ENCODE peak calls at places on chromosomes 11 and 22, in six cellular contexts. One of them, this sample, is unnamed.

GRCh38 chr11:19714387-19715363 is 2.0 kb downstream of the NAV2 start:
- DNase-seq in RWPE1: no peak
- DNase-seq in EH: peak; percentile 77
- DNase-seq in AG04450: peak; percentile 51
- DNase-seq in stimulated activated CD8-positive, alpha-beta memory T cell treated with anti-CD3 and anti-CD28 coated beads, Interleukin-2, amount 100 ng/mL, for 1 hour: no peak
- DNase-seq in stimulated activated CD4-positive, alpha-beta T cell treated with anti-CD3 and anti-CD28 coated beads, Interleukin-15, amount 100 ng/mL, for 48 hours: no peak
- DNase-seq in this sample: no peak

GRCh38 chr11:63766501-63767270 is 1.9 kb downstream of the ZFTA start:
- DNase-seq in EH: no peak
- DNase-seq in stimulated activated CD8-positive, alpha-beta memory T cell treated with anti-CD3 and anti-CD28 coated beads, Interleukin-2, amount 100 ng/mL, for 1 hour: no peak
- DNase-seq in stimulated activated CD4-positive, alpha-beta T cell treated with anti-CD3 and anti-CD28 coated beads, Interleukin-15, amount 100 ng/mL, for 48 hours: no peak
- DNase-seq in RWPE1: no peak
- DNase-seq in AG04450: no peak
- DNase-seq in this sample: no peak

GRCh38 chr22:20783844-20784723 is 10.2 kb downstream of the SERPIND1 start:
- DNase-seq in stimulated activated CD4-positive, alpha-beta T cell treated with anti-CD3 and anti-CD28 coated beads, Interleukin-15, amount 100 ng/mL, for 48 hours: peak; percentile 35
- DNase-seq in stimulated activated CD8-positive, alpha-beta memory T cell treated with anti-CD3 and anti-CD28 coated beads, Interleukin-2, amount 100 ng/mL, for 1 hour: peak; percentile 10
- DNase-seq in RWPE1: peak; percentile 17
- DNase-seq in AG04450: peak; percentile 20
- DNase-seq in EH: peak; percentile 70
- DNase-seq in this sample: no peak

GRCh38 chr11:65861533-65862183 is 1.4 kb downstream of the MUS81 start:
- DNase-seq in EH: no peak
- DNase-seq in RWPE1: no peak
- DNase-seq in stimulated activated CD4-positive, alpha-beta T cell treated with anti-CD3 and anti-CD28 coated beads, Interleukin-15, amount 100 ng/mL, for 48 hours: no peak
- DNase-seq in AG04450: no peak
- DNase-seq in stimulated activated CD8-positive, alpha-beta memory T cell treated with anti-CD3 and anti-CD28 coated beads, Interleukin-2, amount 100 ng/mL, for 1 hour: no peak
- DNase-seq in this sample: no peak

GRCh38 chr11:28144808-28145207 is 36.6 kb downstream of the METTL15 start:
- DNase-seq in EH: no peak
- DNase-seq in stimulated activated CD8-positive, alpha-beta memory T cell treated with anti-CD3 and anti-CD28 coated beads, Interleukin-2, amount 100 ng/mL, for 1 hour: no peak
- DNase-seq in RWPE1: no peak
- DNase-seq in AG04450: no peak
- DNase-seq in stimulated activated CD4-positive, alpha-beta T cell treated with anti-CD3 and anti-CD28 coated beads, Interleukin-15, amount 100 ng/mL, for 48 hours: no peak
- DNase-seq in this sample: no peak

GRCh38 chr11:78217650-78218541 is 29.2 kb downstream of the USP35 start:
- DNase-seq in AG04450: no peak
- DNase-seq in RWPE1: no peak
- DNase-seq in stimulated activated CD4-positive, alpha-beta T cell treated with anti-CD3 and anti-CD28 coated beads, Interleukin-15, amount 100 ng/mL, for 48 hours: no peak
- DNase-seq in EH: no peak
- DNase-seq in stimulated activated CD8-positive, alpha-beta memory T cell treated with anti-CD3 and anti-CD28 coated beads, Interleukin-2, amount 100 ng/mL, for 1 hour: no peak
- DNase-seq in this sample: no peak

GRCh38 chr11:72406536-72407507 is 27.5 kb downstream of the CLPB start:
- DNase-seq in RWPE1: no peak
- DNase-seq in EH: no peak
- DNase-seq in stimulated activated CD8-positive, alpha-beta memory T cell treated with anti-CD3 and anti-CD28 coated beads, Interleukin-2, amount 100 ng/mL, for 1 hour: no peak
- DNase-seq in stimulated activated CD4-positive, alpha-beta T cell treated with anti-CD3 and anti-CD28 coated beads, Interleukin-15, amount 100 ng/mL, for 48 hours: no peak
- DNase-seq in AG04450: no peak
- DNase-seq in this sample: no peak

GRCh38 chr11:66996609-66997273 is 21.6 kb downstream of the C11orf86 start:
- DNase-seq in stimulated activated CD8-positive, alpha-beta memory T cell treated with anti-CD3 and anti-CD28 coated beads, Interleukin-2, amount 100 ng/mL, for 1 hour: no peak
- DNase-seq in EH: peak; percentile 86
- DNase-seq in stimulated activated CD4-positive, alpha-beta T cell treated with anti-CD3 and anti-CD28 coated beads, Interleukin-15, amount 100 ng/mL, for 48 hours: no peak
- DNase-seq in RWPE1: no peak
- DNase-seq in AG04450: peak; percentile 24
- DNase-seq in this sample: no peak

GRCh38 chr22:28345304-28345703 is 334.3 kb downstream of the TTC28 start:
- DNase-seq in EH: peak; percentile 41
- DNase-seq in RWPE1: no peak
- DNase-seq in AG04450: no peak
- DNase-seq in stimulated activated CD4-positive, alpha-beta T cell treated with anti-CD3 and anti-CD28 coated beads, Interleukin-15, amount 100 ng/mL, for 48 hours: no peak
- DNase-seq in stimulated activated CD8-positive, alpha-beta memory T cell treated with anti-CD3 and anti-CD28 coated beads, Interleukin-2, amount 100 ng/mL, for 1 hour: no peak
- DNase-seq in this sample: no peak

GRCh38 chr22:46454910-46455269 is 82.5 kb downstream of the CELSR1 start:
- DNase-seq in EH: peak; percentile 33
- DNase-seq in AG04450: no peak
- DNase-seq in stimulated activated CD4-positive, alpha-beta T cell treated with anti-CD3 and anti-CD28 coated beads, Interleukin-15, amount 100 ng/mL, for 48 hours: no peak
- DNase-seq in RWPE1: peak; percentile 68
- DNase-seq in stimulated activated CD8-positive, alpha-beta memory T cell treated with anti-CD3 and anti-CD28 coated beads, Interleukin-2, amount 100 ng/mL, for 1 hour: no peak
- DNase-seq in this sample: no peak

GRCh38 chr22:26004477-26004876 is 164.8 kb upstream of the SEZ6L start:
- DNase-seq in AG04450: no peak
- DNase-seq in EH: no peak
- DNase-seq in RWPE1: no peak
- DNase-seq in stimulated activated CD8-positive, alpha-beta memory T cell treated with anti-CD3 and anti-CD28 coated beads, Interleukin-2, amount 100 ng/mL, for 1 hour: no peak
- DNase-seq in stimulated activated CD4-positive, alpha-beta T cell treated with anti-CD3 and anti-CD28 coated beads, Interleukin-15, amount 100 ng/mL, for 48 hours: no peak
- DNase-seq in this sample: no peak

GRCh38 chr11:2431395-2431794 is 12.9 kb downstream of the TRPM5 start:
- DNase-seq in RWPE1: no peak
- DNase-seq in stimulated activated CD8-positive, alpha-beta memory T cell treated with anti-CD3 and anti-CD28 coated beads, Interleukin-2, amount 100 ng/mL, for 1 hour: no peak
- DNase-seq in AG04450: no peak
- DNase-seq in EH: no peak
- DNase-seq in stimulated activated CD4-positive, alpha-beta T cell treated with anti-CD3 and anti-CD28 coated beads, Interleukin-15, amount 100 ng/mL, for 48 hours: no peak
- DNase-seq in this sample: no peak

GRCh38 chr22:32034275-32034674 is 8.8 kb upstream of the SLC5A1 start:
- DNase-seq in RWPE1: no peak
- DNase-seq in EH: no peak
- DNase-seq in stimulated activated CD8-positive, alpha-beta memory T cell treated with anti-CD3 and anti-CD28 coated beads, Interleukin-2, amount 100 ng/mL, for 1 hour: no peak
- DNase-seq in stimulated activated CD4-positive, alpha-beta T cell treated with anti-CD3 and anti-CD28 coated beads, Interleukin-15, amount 100 ng/mL, for 48 hours: no peak
- DNase-seq in AG04450: no peak
- DNase-seq in this sample: no peak

GRCh38 chr22:28773461-28773867 is 969 bp downstream of the CCDC117 start:
- DNase-seq in stimulated activated CD8-positive, alpha-beta memory T cell treated with anti-CD3 and anti-CD28 coated beads, Interleukin-2, amount 100 ng/mL, for 1 hour: no peak
- DNase-seq in RWPE1: peak; percentile 8
- DNase-seq in EH: no peak
- DNase-seq in AG04450: no peak
- DNase-seq in stimulated activated CD4-positive, alpha-beta T cell treated with anti-CD3 and anti-CD28 coated beads, Interleukin-15, amount 100 ng/mL, for 48 hours: no peak
- DNase-seq in this sample: no peak

GRCh38 chr11:57345555-57346151 is 7.5 kb downstream of the P2RX3 start:
- DNase-seq in stimulated activated CD4-positive, alpha-beta T cell treated with anti-CD3 and anti-CD28 coated beads, Interleukin-15, amount 100 ng/mL, for 48 hours: peak; percentile 63
- DNase-seq in EH: peak; percentile 67
- DNase-seq in stimulated activated CD8-positive, alpha-beta memory T cell treated with anti-CD3 and anti-CD28 coated beads, Interleukin-2, amount 100 ng/mL, for 1 hour: peak; percentile 55
- DNase-seq in AG04450: no peak
- DNase-seq in RWPE1: peak; percentile 90
- DNase-seq in this sample: peak; percentile 57

GRCh38 chr11:31671681-31672080 is 139.4 kb downstream of the PAX6 start:
- DNase-seq in RWPE1: no peak
- DNase-seq in stimulated activated CD8-positive, alpha-beta memory T cell treated with anti-CD3 and anti-CD28 coated beads, Interleukin-2, amount 100 ng/mL, for 1 hour: no peak
- DNase-seq in AG04450: no peak
- DNase-seq in EH: no peak
- DNase-seq in stimulated activated CD4-positive, alpha-beta T cell treated with anti-CD3 and anti-CD28 coated beads, Interleukin-15, amount 100 ng/mL, for 48 hours: no peak
- DNase-seq in this sample: no peak

GRCh38 chr11:63897459-63898156 is 19.4 kb downstream of the RCOR2 start:
- DNase-seq in RWPE1: no peak
- DNase-seq in stimulated activated CD4-positive, alpha-beta T cell treated with anti-CD3 and anti-CD28 coated beads, Interleukin-15, amount 100 ng/mL, for 48 hours: no peak
- DNase-seq in stimulated activated CD8-positive, alpha-beta memory T cell treated with anti-CD3 and anti-CD28 coated beads, Interleukin-2, amount 100 ng/mL, for 1 hour: no peak
- DNase-seq in AG04450: no peak
- DNase-seq in EH: no peak
- DNase-seq in this sample: no peak

GRCh38 chr11:22976146-22976545 is 115.9 kb upstream of the CCDC179 start:
- DNase-seq in stimulated activated CD8-positive, alpha-beta memory T cell treated with anti-CD3 and anti-CD28 coated beads, Interleukin-2, amount 100 ng/mL, for 1 hour: no peak
- DNase-seq in AG04450: peak; percentile 64
- DNase-seq in stimulated activated CD4-positive, alpha-beta T cell treated with anti-CD3 and anti-CD28 coated beads, Interleukin-15, amount 100 ng/mL, for 48 hours: peak; percentile 2
- DNase-seq in RWPE1: peak; percentile 8
- DNase-seq in EH: peak; percentile 54
- DNase-seq in this sample: peak; percentile 43

GRCh38 chr11:72972541-72973128 is 158.4 kb downstream of the ATG16L2 start:
- DNase-seq in EH: peak; percentile 66
- DNase-seq in RWPE1: no peak
- DNase-seq in stimulated activated CD8-positive, alpha-beta memory T cell treated with anti-CD3 and anti-CD28 coated beads, Interleukin-2, amount 100 ng/mL, for 1 hour: no peak
- DNase-seq in stimulated activated CD4-positive, alpha-beta T cell treated with anti-CD3 and anti-CD28 coated beads, Interleukin-15, amount 100 ng/mL, for 48 hours: no peak
- DNase-seq in AG04450: peak; percentile 7
- DNase-seq in this sample: no peak

GRCh38 chr22:20153945-20154344 is 3.1 kb upstream of the CCDC188 start:
- DNase-seq in stimulated activated CD8-positive, alpha-beta memory T cell treated with anti-CD3 and anti-CD28 coated beads, Interleukin-2, amount 100 ng/mL, for 1 hour: no peak
- DNase-seq in AG04450: no peak
- DNase-seq in stimulated activated CD4-positive, alpha-beta T cell treated with anti-CD3 and anti-CD28 coated beads, Interleukin-15, amount 100 ng/mL, for 48 hours: no peak
- DNase-seq in EH: no peak
- DNase-seq in RWPE1: no peak
- DNase-seq in this sample: no peak

GRCh38 chr11:96095884-96096301 is 172.0 kb upstream of the MTMR2 start:
- DNase-seq in stimulated activated CD4-positive, alpha-beta T cell treated with anti-CD3 and anti-CD28 coated beads, Interleukin-15, amount 100 ng/mL, for 48 hours: no peak
- DNase-seq in AG04450: no peak
- DNase-seq in stimulated activated CD8-positive, alpha-beta memory T cell treated with anti-CD3 and anti-CD28 coated beads, Interleukin-2, amount 100 ng/mL, for 1 hour: no peak
- DNase-seq in EH: no peak
- DNase-seq in RWPE1: peak; percentile 53
- DNase-seq in this sample: no peak

GRCh38 chr11:120608760-120609211 is 97.2 kb downstream of the GRIK4 start:
- DNase-seq in AG04450: no peak
- DNase-seq in stimulated activated CD8-positive, alpha-beta memory T cell treated with anti-CD3 and anti-CD28 coated beads, Interleukin-2, amount 100 ng/mL, for 1 hour: no peak
- DNase-seq in stimulated activated CD4-positive, alpha-beta T cell treated with anti-CD3 and anti-CD28 coated beads, Interleukin-15, amount 100 ng/mL, for 48 hours: no peak
- DNase-seq in EH: no peak
- DNase-seq in RWPE1: no peak
- DNase-seq in this sample: no peak

GRCh38 chr11:45755281-45755859 is 49.6 kb upstream of the SLC35C1 start:
- DNase-seq in EH: no peak
- DNase-seq in AG04450: no peak
- DNase-seq in RWPE1: no peak
- DNase-seq in stimulated activated CD4-positive, alpha-beta T cell treated with anti-CD3 and anti-CD28 coated beads, Interleukin-15, amount 100 ng/mL, for 48 hours: no peak
- DNase-seq in stimulated activated CD8-positive, alpha-beta memory T cell treated with anti-CD3 and anti-CD28 coated beads, Interleukin-2, amount 100 ng/mL, for 1 hour: no peak
- DNase-seq in this sample: no peak

GRCh38 chr11:20093775-20094174 is 66.5 kb downstream of the DBX1 start:
- DNase-seq in stimulated activated CD8-positive, alpha-beta memory T cell treated with anti-CD3 and anti-CD28 coated beads, Interleukin-2, amount 100 ng/mL, for 1 hour: no peak
- DNase-seq in RWPE1: no peak
- DNase-seq in EH: peak; percentile 56
- DNase-seq in stimulated activated CD4-positive, alpha-beta T cell treated with anti-CD3 and anti-CD28 coated beads, Interleukin-15, amount 100 ng/mL, for 48 hours: no peak
- DNase-seq in AG04450: no peak
- DNase-seq in this sample: no peak

GRCh38 chr11:112291191-112291590 is 30.5 kb upstream of the PLET1 start:
- DNase-seq in AG04450: no peak
- DNase-seq in stimulated activated CD8-positive, alpha-beta memory T cell treated with anti-CD3 and anti-CD28 coated beads, Interleukin-2, amount 100 ng/mL, for 1 hour: no peak
- DNase-seq in EH: no peak
- DNase-seq in stimulated activated CD4-positive, alpha-beta T cell treated with anti-CD3 and anti-CD28 coated beads, Interleukin-15, amount 100 ng/mL, for 48 hours: no peak
- DNase-seq in RWPE1: no peak
- DNase-seq in this sample: no peak

GRCh38 chr11:115684135-115684534 is 179.9 kb upstream of the CADM1 start:
- DNase-seq in stimulated activated CD8-positive, alpha-beta memory T cell treated with anti-CD3 and anti-CD28 coated beads, Interleukin-2, amount 100 ng/mL, for 1 hour: no peak
- DNase-seq in stimulated activated CD4-positive, alpha-beta T cell treated with anti-CD3 and anti-CD28 coated beads, Interleukin-15, amount 100 ng/mL, for 48 hours: no peak
- DNase-seq in EH: no peak
- DNase-seq in RWPE1: no peak
- DNase-seq in AG04450: no peak
- DNase-seq in this sample: no peak

GRCh38 chr11:12280199-12280837 is 97.1 kb upstream of the PARVA start:
- DNase-seq in stimulated activated CD4-positive, alpha-beta T cell treated with anti-CD3 and anti-CD28 coated beads, Interleukin-15, amount 100 ng/mL, for 48 hours: no peak
- DNase-seq in stimulated activated CD8-positive, alpha-beta memory T cell treated with anti-CD3 and anti-CD28 coated beads, Interleukin-2, amount 100 ng/mL, for 1 hour: no peak
- DNase-seq in AG04450: no peak
- DNase-seq in EH: no peak
- DNase-seq in RWPE1: no peak
- DNase-seq in this sample: no peak

GRCh38 chr11:112652786-112653390 is 308.3 kb upstream of the NCAM1 start:
- DNase-seq in stimulated activated CD4-positive, alpha-beta T cell treated with anti-CD3 and anti-CD28 coated beads, Interleukin-15, amount 100 ng/mL, for 48 hours: no peak
- DNase-seq in stimulated activated CD8-positive, alpha-beta memory T cell treated with anti-CD3 and anti-CD28 coated beads, Interleukin-2, amount 100 ng/mL, for 1 hour: no peak
- DNase-seq in EH: peak; percentile 57
- DNase-seq in RWPE1: peak; percentile 27
- DNase-seq in AG04450: no peak
- DNase-seq in this sample: no peak

GRCh38 chr11:3655548-3655947 is 10.6 kb downstream of the ART1 start:
- DNase-seq in EH: no peak
- DNase-seq in stimulated activated CD4-positive, alpha-beta T cell treated with anti-CD3 and anti-CD28 coated beads, Interleukin-15, amount 100 ng/mL, for 48 hours: no peak
- DNase-seq in stimulated activated CD8-positive, alpha-beta memory T cell treated with anti-CD3 and anti-CD28 coated beads, Interleukin-2, amount 100 ng/mL, for 1 hour: no peak
- DNase-seq in AG04450: no peak
- DNase-seq in RWPE1: no peak
- DNase-seq in this sample: no peak

GRCh38 chr22:29044657-29045176 is 16.9 kb downstream of the C22orf31 start:
- DNase-seq in stimulated activated CD8-positive, alpha-beta memory T cell treated with anti-CD3 and anti-CD28 coated beads, Interleukin-2, amount 100 ng/mL, for 1 hour: no peak
- DNase-seq in AG04450: no peak
- DNase-seq in RWPE1: peak; percentile 6
- DNase-seq in EH: peak; percentile 78
- DNase-seq in stimulated activated CD4-positive, alpha-beta T cell treated with anti-CD3 and anti-CD28 coated beads, Interleukin-15, amount 100 ng/mL, for 48 hours: no peak
- DNase-seq in this sample: no peak

GRCh38 chr11:64598106-64598796 is 7.2 kb downstream of the SLC22A12 start:
- DNase-seq in RWPE1: no peak
- DNase-seq in EH: no peak
- DNase-seq in AG04450: no peak
- DNase-seq in stimulated activated CD8-positive, alpha-beta memory T cell treated with anti-CD3 and anti-CD28 coated beads, Interleukin-2, amount 100 ng/mL, for 1 hour: no peak
- DNase-seq in stimulated activated CD4-positive, alpha-beta T cell treated with anti-CD3 and anti-CD28 coated beads, Interleukin-15, amount 100 ng/mL, for 48 hours: no peak
- DNase-seq in this sample: no peak

GRCh38 chr11:94139421-94139820 is 10.8 kb downstream of the PANX1 start:
- DNase-seq in AG04450: no peak
- DNase-seq in stimulated activated CD8-positive, alpha-beta memory T cell treated with anti-CD3 and anti-CD28 coated beads, Interleukin-2, amount 100 ng/mL, for 1 hour: no peak
- DNase-seq in EH: no peak
- DNase-seq in stimulated activated CD4-positive, alpha-beta T cell treated with anti-CD3 and anti-CD28 coated beads, Interleukin-15, amount 100 ng/mL, for 48 hours: no peak
- DNase-seq in RWPE1: no peak
- DNase-seq in this sample: no peak

GRCh38 chr22:46100401-46101105 is 49.8 kb upstream of the PPARA start:
- DNase-seq in EH: no peak
- DNase-seq in AG04450: no peak
- DNase-seq in stimulated activated CD8-positive, alpha-beta memory T cell treated with anti-CD3 and anti-CD28 coated beads, Interleukin-2, amount 100 ng/mL, for 1 hour: no peak
- DNase-seq in RWPE1: no peak
- DNase-seq in stimulated activated CD4-positive, alpha-beta T cell treated with anti-CD3 and anti-CD28 coated beads, Interleukin-15, amount 100 ng/mL, for 48 hours: no peak
- DNase-seq in this sample: no peak

GRCh38 chr22:38954414-38955043 is 2.9 kb upstream of the APOBEC3A start:
- DNase-seq in RWPE1: no peak
- DNase-seq in stimulated activated CD4-positive, alpha-beta T cell treated with anti-CD3 and anti-CD28 coated beads, Interleukin-15, amount 100 ng/mL, for 48 hours: no peak
- DNase-seq in stimulated activated CD8-positive, alpha-beta memory T cell treated with anti-CD3 and anti-CD28 coated beads, Interleukin-2, amount 100 ng/mL, for 1 hour: no peak
- DNase-seq in AG04450: no peak
- DNase-seq in EH: no peak
- DNase-seq in this sample: no peak

GRCh38 chr22:39348909-39349505 is 784 bp upstream of the SYNGR1 start:
- DNase-seq in stimulated activated CD8-positive, alpha-beta memory T cell treated with anti-CD3 and anti-CD28 coated beads, Interleukin-2, amount 100 ng/mL, for 1 hour: no peak
- DNase-seq in RWPE1: no peak
- DNase-seq in stimulated activated CD4-positive, alpha-beta T cell treated with anti-CD3 and anti-CD28 coated beads, Interleukin-15, amount 100 ng/mL, for 48 hours: no peak
- DNase-seq in EH: no peak
- DNase-seq in AG04450: no peak
- DNase-seq in this sample: no peak

GRCh38 chr11:9956483-9956882 is 292.6 kb downstream of the SWAP70 start:
- DNase-seq in RWPE1: no peak
- DNase-seq in stimulated activated CD4-positive, alpha-beta T cell treated with anti-CD3 and anti-CD28 coated beads, Interleukin-15, amount 100 ng/mL, for 48 hours: no peak
- DNase-seq in EH: no peak
- DNase-seq in AG04450: no peak
- DNase-seq in stimulated activated CD8-positive, alpha-beta memory T cell treated with anti-CD3 and anti-CD28 coated beads, Interleukin-2, amount 100 ng/mL, for 1 hour: no peak
- DNase-seq in this sample: no peak

GRCh38 chr22:41681616-41682015 is 7.1 kb downstream of the SNU13 start:
- DNase-seq in stimulated activated CD8-positive, alpha-beta memory T cell treated with anti-CD3 and anti-CD28 coated beads, Interleukin-2, amount 100 ng/mL, for 1 hour: no peak
- DNase-seq in stimulated activated CD4-positive, alpha-beta T cell treated with anti-CD3 and anti-CD28 coated beads, Interleukin-15, amount 100 ng/mL, for 48 hours: no peak
- DNase-seq in AG04450: no peak
- DNase-seq in EH: no peak
- DNase-seq in RWPE1: no peak
- DNase-seq in this sample: no peak

GRCh38 chr22:22800716-22801115 is 86.9 kb upstream of the IGLL5 start:
- DNase-seq in stimulated activated CD8-positive, alpha-beta memory T cell treated with anti-CD3 and anti-CD28 coated beads, Interleukin-2, amount 100 ng/mL, for 1 hour: no peak
- DNase-seq in AG04450: no peak
- DNase-seq in EH: peak; percentile 22
- DNase-seq in stimulated activated CD4-positive, alpha-beta T cell treated with anti-CD3 and anti-CD28 coated beads, Interleukin-15, amount 100 ng/mL, for 48 hours: no peak
- DNase-seq in RWPE1: no peak
- DNase-seq in this sample: no peak

GRCh38 chr11:34941688-34942087 is 25.3 kb downstream of the PDHX start:
- DNase-seq in EH: no peak
- DNase-seq in stimulated activated CD4-positive, alpha-beta T cell treated with anti-CD3 and anti-CD28 coated beads, Interleukin-15, amount 100 ng/mL, for 48 hours: no peak
- DNase-seq in stimulated activated CD8-positive, alpha-beta memory T cell treated with anti-CD3 and anti-CD28 coated beads, Interleukin-2, amount 100 ng/mL, for 1 hour: no peak
- DNase-seq in RWPE1: no peak
- DNase-seq in AG04450: no peak
- DNase-seq in this sample: no peak